ENCODE peak calls at places on chromosomes 3 and 15, in eight cellular contexts. Q is RPMI8226, U is AG08395, B is fibroblast of pulmonary artery, R is HS-27A, G is hepatocyte, K is NCI-H1105 treated with DMSO at 0.1 percent for 48 hours, A is cardiac muscle cell. H is an unnamed sample.

GRCh38 chr15:76274226-76274625 is 37.0 kb downstream of the ETFA start:
- DNase-seq in Q (no peak), U (no peak), B (peak), R (no peak), G (no peak), K (no peak), A (no peak), H (no peak)

GRCh38 chr3:119181765-119182164 is 8.4 kb downstream of the UPK1B start:
- DNase-seq in Q (no peak), U (peak), B (peak), R (peak), G (peak), K (no peak), A (no peak), H (no peak)

GRCh38 chr15:85312486-85312885 is 67.9 kb upstream of the AKAP13 start:
- DNase-seq in Q (no peak), U (no peak), B (peak), R (no peak), G (peak), K (no peak), A (no peak), H (no peak)

GRCh38 chr3:177491301-177492031 is 294.2 kb upstream of the TBL1XR1 start:
- DNase-seq in Q (no peak), U (peak), B (peak), R (no peak), G (no peak), K (no peak), A (no peak), H (peak)

GRCh38 chr15:57651445-57651844 is 55.1 kb upstream of the POLR2M start:
- DNase-seq in Q (no peak), U (no peak), B (no peak), R (no peak), G (no peak), K (no peak), A (no peak), H (no peak)

GRCh38 chr3:192897005-192897404 is 20.7 kb downstream of the MB21D2 start:
- DNase-seq in Q (no peak), U (no peak), B (no peak), R (no peak), G (peak), K (no peak), A (no peak), H (no peak)

GRCh38 chr15:82803793-82804574 is 1.9 kb downstream of the FSD2 start:
- DNase-seq in Q (no peak), U (no peak), B (peak), R (no peak), G (no peak), K (no peak), A (no peak), H (no peak)

GRCh38 chr15:63236272-63236671 is 41.1 kb upstream of the APH1B start:
- DNase-seq in Q (no peak), U (no peak), B (peak), R (peak), G (no peak), K (no peak), A (no peak), H (no peak)

GRCh38 chr15:70643783-70644125 is 119.6 kb downstream of the UACA start:
- DNase-seq in Q (no peak), U (peak), B (peak), R (peak), G (no peak), K (no peak), A (no peak), H (no peak)

GRCh38 chr3:197464794-197465193 is 91.0 kb downstream of the BDH1 start:
- DNase-seq in Q (no peak), U (no peak), B (no peak), R (no peak), G (no peak), K (no peak), A (no peak), H (no peak)

GRCh38 chr15:82663186-82663600 is 16.0 kb upstream of the CPEB1 start:
- DNase-seq in Q (peak), U (peak), B (peak), R (peak), G (peak), K (no peak), A (peak), H (peak)